ENCODE peak calls at places on chromosomes 16 and 17, in six cellular contexts. C is astrocyte of the spinal cord, D is T-helper 1 cell, X is NCI-H1105 treated with DMSO at 0.1 percent for 48 hours, G is heart left ventricle, B is germinal center. M is an unnamed sample.

GRCh38 chr16:89564476-89565255 is 4.2 kb downstream of the RPL13 start:
- DNase-seq in C (no peak), D (no peak), X (no peak), G (no peak), B (no peak), M (no peak)

GRCh38 chr16:27690604-27691003 is 140.7 kb downstream of the KATNIP start:
- DNase-seq in C (peak), D (no peak), X (no peak), G (no peak), B (peak), M (no peak)

GRCh38 chr17:17139972-17140589 is 66.1 kb downstream of the PLD6 start:
- DNase-seq in C (no peak), D (no peak), X (peak), G (no peak), B (peak), M (no peak)

GRCh38 chr17:77440571-77440981 is 299.8 kb downstream of the SEC14L1 start:
- DNase-seq in C (no peak), D (no peak), X (no peak), G (peak), B (peak), M (no peak)

GRCh38 chr17:69060835-69061234 is at the start of gene ABCA9:
- DNase-seq in C (peak), D (no peak), X (no peak), G (peak), B (no peak), M (no peak)

GRCh38 chr16:87099001-87099740 is 218.0 kb downstream of the C16orf95 start:
- DNase-seq in C (no peak), D (no peak), X (no peak), G (no peak), B (no peak), M (no peak)

GRCh38 chr17:222172-222571 is 40.7 kb upstream of the DOC2B start:
- DNase-seq in C (no peak), D (no peak), X (no peak), G (peak), B (no peak), M (no peak)

GRCh38 chr17:38606646-38607611 is 1.2 kb upstream of the SRCIN1 start:
- DNase-seq in C (no peak), D (no peak), X (peak), G (peak), B (no peak), M (no peak)

GRCh38 chr16:24789881-24790280 is 55.9 kb upstream of the SLC5A11 start:
- DNase-seq in C (no peak), D (no peak), X (no peak), G (no peak), B (no peak), M (no peak)

GRCh38 chr17:9179602-9180001 is 158.3 kb downstream of the NTN1 start:
- DNase-seq in C (no peak), D (no peak), X (no peak), G (no peak), B (no peak), M (peak)

GRCh38 chr17:8121531-8122390 is 2.1 kb downstream of the HES7 start:
- DNase-seq in C (peak), D (no peak), X (peak), G (peak), B (no peak), M (no peak)

GRCh38 chr16:19860146-19861030 is 24.3 kb downstream of the GPRC5B start:
- DNase-seq in C (peak), D (no peak), X (no peak), G (no peak), B (no peak), M (no peak)

GRCh38 chr16:3492356-3492755 is 2.9 kb downstream of the C16orf90 start:
- DNase-seq in C (no peak), D (no peak), X (no peak), G (no peak), B (no peak), M (no peak)

GRCh38 chr16:75130150-75130771 is 13.7 kb upstream of the LDHD start:
- DNase-seq in C (no peak), D (no peak), X (no peak), G (no peak), B (no peak), M (no peak)

GRCh38 chr17:48745381-48746275 is 17.1 kb upstream of the HOXB13 start:
- DNase-seq in C (no peak), D (no peak), X (no peak), G (no peak), B (no peak), M (no peak)

GRCh38 chr16:77775911-77776909 is 12.2 kb upstream of the VAT1L start:
- DNase-seq in C (no peak), D (no peak), X (no peak), G (no peak), B (no peak), M (no peak)

GRCh38 chr16:83911290-83911689 is 12.4 kb downstream of the MLYCD start:
- DNase-seq in C (no peak), D (no peak), X (no peak), G (no peak), B (no peak), M (no peak)

GRCh38 chr17:12977008-12977751 is 40.6 kb downstream of the ELAC2 start:
- DNase-seq in C (no peak), D (no peak), X (no peak), G (no peak), B (no peak), M (no peak)

GRCh38 chr17:78707016-78707415 is 75.1 kb downstream of the CYTH1 start:
- DNase-seq in C (peak), D (no peak), X (no peak), G (no peak), B (no peak), M (no peak)

GRCh38 chr17:31829649-31830048 is 29.4 kb downstream of the COPRS start:
- DNase-seq in C (no peak), D (no peak), X (no peak), G (no peak), B (no peak), M (no peak)

GRCh38 chr16:5031601-5032000 is 2.1 kb downstream of the NAGPA start:
- DNase-seq in C (no peak), D (no peak), X (no peak), G (no peak), B (no peak), M (no peak)

GRCh38 chr17:4499431-4500187 is 928 bp downstream of the SPNS2 start:
- DNase-seq in C (no peak), D (no peak), X (peak), G (no peak), B (peak), M (no peak)

GRCh38 chr16:64092284-64092683 is 1029.6 kb downstream of the CDH11 start:
- DNase-seq in C (peak), D (no peak), X (no peak), G (no peak), B (no peak), M (no peak)

GRCh38 chr17:74354123-74354522 is 7.5 kb downstream of the BTBD17 start:
- DNase-seq in C (no peak), D (no peak), X (no peak), G (peak), B (peak), M (no peak)

GRCh38 chr16:75218256-75219076 is at the start of gene CTRB1:
- DNase-seq in C (no peak), D (no peak), X (no peak), G (no peak), B (no peak), M (no peak)

GRCh38 chr17:16444258-16444886 is 29.0 kb downstream of the TRPV2 start:
- DNase-seq in C (no peak), D (no peak), X (no peak), G (no peak), B (no peak), M (no peak)

GRCh38 chr16:27441276-27441675 is 39.3 kb downstream of the IL21R start:
- DNase-seq in C (no peak), D (no peak), X (no peak), G (no peak), B (no peak), M (no peak)

GRCh38 chr16:89569506-89570341 is 5.8 kb upstream of the CPNE7 start:
- DNase-seq in C (no peak), D (no peak), X (no peak), G (no peak), B (no peak), M (no peak)

GRCh38 chr16:24253192-24253591 is 2.9 kb upstream of the CACNG3 start:
- DNase-seq in C (peak), D (peak), X (peak), G (no peak), B (peak), M (peak)

GRCh38 chr16:83513006-83513755 is 294.6 kb upstream of the HSBP1 start:
- DNase-seq in C (peak), D (no peak), X (no peak), G (no peak), B (no peak), M (no peak)

GRCh38 chr17:31698751-31699150 is 160.3 kb downstream of the COPRS start:
- DNase-seq in C (no peak), D (no peak), X (no peak), G (no peak), B (no peak), M (no peak)

M was measured in naive thymus-derived CD8-positive, alpha-beta T cell.